ENCODE peak calls at places on chromosomes 16 and 17, in six cellular contexts. One of them, this sample, is unnamed.

GRCh38 chr17:81325057-81325973 is 30.2 kb upstream of the SLC38A10 start:
- DNase-seq in M059J: no peak
- DNase-seq in NCI-H460: no peak
- DNase-seq in NCI-H1105: no peak
- DNase-seq in stimulated activated naive CD8-positive, alpha-beta T cell treated with anti-CD3 and anti-CD28 coated beads, Interleukin-15, amount 100 ng/mL, for 72 hours: no peak
- DNase-seq in NCI-H524: peak
- DNase-seq in this sample: peak

GRCh38 chr17:70677783-70678647 is 508.7 kb downstream of the KCNJ2 start:
- DNase-seq in M059J: no peak
- DNase-seq in NCI-H460: no peak
- DNase-seq in NCI-H1105: no peak
- DNase-seq in stimulated activated naive CD8-positive, alpha-beta T cell treated with anti-CD3 and anti-CD28 coated beads, Interleukin-15, amount 100 ng/mL, for 72 hours: no peak
- DNase-seq in NCI-H524: no peak
- DNase-seq in this sample: no peak

GRCh38 chr17:9240659-9241370 is 219.5 kb downstream of the NTN1 start:
- DNase-seq in M059J: peak
- DNase-seq in NCI-H460: no peak
- DNase-seq in NCI-H1105: no peak
- DNase-seq in stimulated activated naive CD8-positive, alpha-beta T cell treated with anti-CD3 and anti-CD28 coated beads, Interleukin-15, amount 100 ng/mL, for 72 hours: no peak
- DNase-seq in NCI-H524: no peak
- DNase-seq in this sample: no peak

GRCh38 chr17:78110363-78111011 is 18.1 kb downstream of the TMC6 start:
- DNase-seq in M059J: no peak
- DNase-seq in NCI-H460: no peak
- DNase-seq in NCI-H1105: no peak
- DNase-seq in stimulated activated naive CD8-positive, alpha-beta T cell treated with anti-CD3 and anti-CD28 coated beads, Interleukin-15, amount 100 ng/mL, for 72 hours: no peak
- DNase-seq in NCI-H524: no peak
- DNase-seq in this sample: no peak

GRCh38 chr16:87559976-87560375 is 42.3 kb upstream of the JPH3 start:
- DNase-seq in M059J: no peak
- DNase-seq in NCI-H460: no peak
- DNase-seq in NCI-H1105: no peak
- DNase-seq in stimulated activated naive CD8-positive, alpha-beta T cell treated with anti-CD3 and anti-CD28 coated beads, Interleukin-15, amount 100 ng/mL, for 72 hours: no peak
- DNase-seq in NCI-H524: peak
- DNase-seq in this sample: no peak

GRCh38 chr16:10581507-10581906 is 1.1 kb upstream of the EMP2 start:
- DNase-seq in M059J: no peak
- DNase-seq in NCI-H460: no peak
- DNase-seq in NCI-H1105: no peak
- DNase-seq in stimulated activated naive CD8-positive, alpha-beta T cell treated with anti-CD3 and anti-CD28 coated beads, Interleukin-15, amount 100 ng/mL, for 72 hours: no peak
- DNase-seq in NCI-H524: no peak
- DNase-seq in this sample: no peak

GRCh38 chr16:89197033-89197632 is 3.2 kb downstream of the SLC22A31 start:
- DNase-seq in M059J: no peak
- DNase-seq in NCI-H460: no peak
- DNase-seq in NCI-H1105: no peak
- DNase-seq in stimulated activated naive CD8-positive, alpha-beta T cell treated with anti-CD3 and anti-CD28 coated beads, Interleukin-15, amount 100 ng/mL, for 72 hours: no peak
- DNase-seq in NCI-H524: no peak
- DNase-seq in this sample: no peak

GRCh38 chr16:69329369-69330285 is 761 bp downstream of the PDF start:
- DNase-seq in M059J: peak
- DNase-seq in NCI-H460: no peak
- DNase-seq in NCI-H1105: no peak
- DNase-seq in stimulated activated naive CD8-positive, alpha-beta T cell treated with anti-CD3 and anti-CD28 coated beads, Interleukin-15, amount 100 ng/mL, for 72 hours: peak
- DNase-seq in NCI-H524: no peak
- DNase-seq in this sample: no peak

GRCh38 chr16:68995011-68995504 is 110.4 kb upstream of the HAS3 start:
- DNase-seq in M059J: peak
- DNase-seq in NCI-H460: no peak
- DNase-seq in NCI-H1105: no peak
- DNase-seq in stimulated activated naive CD8-positive, alpha-beta T cell treated with anti-CD3 and anti-CD28 coated beads, Interleukin-15, amount 100 ng/mL, for 72 hours: no peak
- DNase-seq in NCI-H524: peak
- DNase-seq in this sample: peak

GRCh38 chr17:17508641-17509591 is 12.7 kb upstream of the RASD1 start:
- DNase-seq in M059J: no peak
- DNase-seq in NCI-H460: no peak
- DNase-seq in NCI-H1105: no peak
- DNase-seq in stimulated activated naive CD8-positive, alpha-beta T cell treated with anti-CD3 and anti-CD28 coated beads, Interleukin-15, amount 100 ng/mL, for 72 hours: no peak
- DNase-seq in NCI-H524: no peak
- DNase-seq in this sample: no peak

GRCh38 chr17:68738044-68738443 is 136.9 kb upstream of the FAM20A start:
- DNase-seq in M059J: no peak
- DNase-seq in NCI-H460: no peak
- DNase-seq in NCI-H1105: peak
- DNase-seq in stimulated activated naive CD8-positive, alpha-beta T cell treated with anti-CD3 and anti-CD28 coated beads, Interleukin-15, amount 100 ng/mL, for 72 hours: no peak
- DNase-seq in NCI-H524: no peak
- DNase-seq in this sample: no peak

GRCh38 chr17:76584427-76585047 is 1.1 kb downstream of the ST6GALNAC2 start:
- DNase-seq in M059J: no peak
- DNase-seq in NCI-H460: no peak
- DNase-seq in NCI-H1105: no peak
- DNase-seq in stimulated activated naive CD8-positive, alpha-beta T cell treated with anti-CD3 and anti-CD28 coated beads, Interleukin-15, amount 100 ng/mL, for 72 hours: no peak
- DNase-seq in NCI-H524: peak
- DNase-seq in this sample: no peak

This sample was measured in WERI-Rb-1.